ENCODE peak calls at places on chromosomes 16 and 17, in six cellular contexts. One of them, this sample, is unnamed.

GRCh38 chr17:17476865-17477467 is at the start of gene MED9:
- DNase-seq in AG09309: peak
- DNase-seq in substantia nigra: peak
- DNase-seq in A549: peak
- DNase-seq in BE2C: peak
- DNase-seq in cardiac fibroblast: peak
- DNase-seq in this sample: peak

GRCh38 chr17:81391964-81392908 is 3.0 kb upstream of the BAHCC1 start:
- DNase-seq in A549: no peak
- DNase-seq in substantia nigra: peak
- DNase-seq in BE2C: no peak
- DNase-seq in cardiac fibroblast: peak
- DNase-seq in AG09309: no peak
- DNase-seq in this sample: no peak

GRCh38 chr16:736936-737481 is 3.8 kb downstream of the CIAO3 start:
- DNase-seq in AG09309: no peak
- DNase-seq in cardiac fibroblast: no peak
- DNase-seq in A549: no peak
- DNase-seq in substantia nigra: no peak
- DNase-seq in BE2C: no peak
- DNase-seq in this sample: no peak

GRCh38 chr17:42586514-42587230 is 9.1 kb upstream of the PSMC3IP start:
- DNase-seq in cardiac fibroblast: no peak
- DNase-seq in AG09309: no peak
- DNase-seq in A549: no peak
- DNase-seq in substantia nigra: no peak
- DNase-seq in BE2C: no peak
- DNase-seq in this sample: no peak

GRCh38 chr17:74176546-74177001 is 26.9 kb upstream of the RPL38 start:
- DNase-seq in substantia nigra: peak
- DNase-seq in AG09309: peak
- DNase-seq in BE2C: peak
- DNase-seq in A549: peak
- DNase-seq in cardiac fibroblast: peak
- DNase-seq in this sample: no peak

GRCh38 chr17:2053380-2054261 is 1.3 kb upstream of the HIC1 start:
- DNase-seq in substantia nigra: peak
- DNase-seq in A549: peak
- DNase-seq in BE2C: peak
- DNase-seq in cardiac fibroblast: peak
- DNase-seq in AG09309: no peak
- DNase-seq in this sample: peak

GRCh38 chr17:76495663-76496400 is 5.4 kb downstream of the RHBDF2 start:
- DNase-seq in A549: no peak
- DNase-seq in AG09309: no peak
- DNase-seq in substantia nigra: no peak
- DNase-seq in cardiac fibroblast: no peak
- DNase-seq in BE2C: no peak
- DNase-seq in this sample: no peak

GRCh38 chr17:80558046-80558445 is 13.4 kb downstream of the RPTOR start:
- DNase-seq in substantia nigra: no peak
- DNase-seq in AG09309: no peak
- DNase-seq in BE2C: no peak
- DNase-seq in cardiac fibroblast: no peak
- DNase-seq in A549: no peak
- DNase-seq in this sample: no peak

GRCh38 chr16:74603848-74604247 is 3.1 kb downstream of the GLG1 start:
- DNase-seq in BE2C: no peak
- DNase-seq in AG09309: no peak
- DNase-seq in cardiac fibroblast: peak
- DNase-seq in substantia nigra: no peak
- DNase-seq in A549: no peak
- DNase-seq in this sample: no peak

GRCh38 chr17:58302171-58302918 is 21.6 kb upstream of the MPO start:
- DNase-seq in substantia nigra: no peak
- DNase-seq in BE2C: no peak
- DNase-seq in cardiac fibroblast: no peak
- DNase-seq in AG09309: no peak
- DNase-seq in A549: no peak
- DNase-seq in this sample: no peak

GRCh38 chr17:40340880-40341807 is 23.4 kb downstream of the GJD3 start:
- DNase-seq in A549: peak
- DNase-seq in BE2C: peak
- DNase-seq in AG09309: no peak
- DNase-seq in substantia nigra: peak
- DNase-seq in cardiac fibroblast: peak
- DNase-seq in this sample: peak

GRCh38 chr16:53100131-53100748 is 45.4 kb downstream of the CHD9 start:
- DNase-seq in AG09309: no peak
- DNase-seq in substantia nigra: no peak
- DNase-seq in BE2C: no peak
- DNase-seq in A549: no peak
- DNase-seq in cardiac fibroblast: no peak
- DNase-seq in this sample: no peak

GRCh38 chr16:31333686-31334649 is 21.0 kb upstream of the ITGAX start:
- DNase-seq in substantia nigra: no peak
- DNase-seq in AG09309: no peak
- DNase-seq in BE2C: no peak
- DNase-seq in A549: peak
- DNase-seq in cardiac fibroblast: peak
- DNase-seq in this sample: no peak

GRCh38 chr16:52114414-52114813 is 432.5 kb downstream of the TOX3 start:
- DNase-seq in A549: no peak
- DNase-seq in AG09309: no peak
- DNase-seq in cardiac fibroblast: no peak
- DNase-seq in BE2C: no peak
- DNase-seq in substantia nigra: no peak
- DNase-seq in this sample: no peak

GRCh38 chr16:72769876-72770275 is 278.1 kb downstream of the ZFHX3 start:
- DNase-seq in A549: no peak
- DNase-seq in BE2C: no peak
- DNase-seq in substantia nigra: no peak
- DNase-seq in cardiac fibroblast: peak
- DNase-seq in AG09309: no peak
- DNase-seq in this sample: no peak

GRCh38 chr16:84052071-84052622 is 9.6 kb upstream of the SLC38A8 start:
- DNase-seq in A549: no peak
- DNase-seq in AG09309: no peak
- DNase-seq in cardiac fibroblast: no peak
- DNase-seq in substantia nigra: no peak
- DNase-seq in BE2C: no peak
- DNase-seq in this sample: no peak

GRCh38 chr17:82917656-82918345 is 78.0 kb upstream of the ZNF750 start:
- DNase-seq in AG09309: no peak
- DNase-seq in BE2C: peak
- DNase-seq in substantia nigra: no peak
- DNase-seq in A549: peak
- DNase-seq in cardiac fibroblast: peak
- DNase-seq in this sample: no peak

GRCh38 chr16:66834746-66835145 is 4.0 kb upstream of the NAE1 start:
- DNase-seq in A549: no peak
- DNase-seq in AG09309: no peak
- DNase-seq in BE2C: no peak
- DNase-seq in substantia nigra: no peak
- DNase-seq in cardiac fibroblast: no peak
- DNase-seq in this sample: no peak

GRCh38 chr17:28384281-28385036 is 13.0 kb downstream of the SARM1 start:
- DNase-seq in substantia nigra: no peak
- DNase-seq in AG09309: no peak
- DNase-seq in A549: no peak
- DNase-seq in cardiac fibroblast: no peak
- DNase-seq in BE2C: no peak
- DNase-seq in this sample: no peak

GRCh38 chr17:57085448-57086068 is 512 bp downstream of the AKAP1 start:
- DNase-seq in AG09309: no peak
- DNase-seq in cardiac fibroblast: peak
- DNase-seq in substantia nigra: peak
- DNase-seq in BE2C: peak
- DNase-seq in A549: peak
- DNase-seq in this sample: peak

GRCh38 chr17:82859431-82860403 is 19.9 kb upstream of the ZNF750 start:
- DNase-seq in AG09309: no peak
- DNase-seq in A549: peak
- DNase-seq in substantia nigra: peak
- DNase-seq in cardiac fibroblast: peak
- DNase-seq in BE2C: peak
- DNase-seq in this sample: peak

GRCh38 chr16:57518520-57518919 is 17.9 kb downstream of the CCDC102A start:
- DNase-seq in AG09309: no peak
- DNase-seq in BE2C: peak
- DNase-seq in substantia nigra: no peak
- DNase-seq in cardiac fibroblast: no peak
- DNase-seq in A549: no peak
- DNase-seq in this sample: no peak

GRCh38 chr16:78993342-78993741 is 607.2 kb downstream of the MAF start:
- DNase-seq in substantia nigra: no peak
- DNase-seq in cardiac fibroblast: no peak
- DNase-seq in BE2C: no peak
- DNase-seq in AG09309: no peak
- DNase-seq in A549: no peak
- DNase-seq in this sample: no peak

GRCh38 chr16:2212362-2213324 is 2.0 kb upstream of the BRICD5 start:
- DNase-seq in A549: no peak
- DNase-seq in AG09309: no peak
- DNase-seq in BE2C: no peak
- DNase-seq in substantia nigra: no peak
- DNase-seq in cardiac fibroblast: no peak
- DNase-seq in this sample: no peak

GRCh38 chr17:39704821-39705551 is 5.1 kb downstream of the ERBB2 start:
- DNase-seq in substantia nigra: no peak
- DNase-seq in AG09309: no peak
- DNase-seq in cardiac fibroblast: peak
- DNase-seq in BE2C: no peak
- DNase-seq in A549: peak
- DNase-seq in this sample: no peak

GRCh38 chr17:76948726-76949342 is 80.6 kb downstream of the MGAT5B start:
- DNase-seq in cardiac fibroblast: no peak
- DNase-seq in substantia nigra: no peak
- DNase-seq in BE2C: no peak
- DNase-seq in A549: no peak
- DNase-seq in AG09309: no peak
- DNase-seq in this sample: no peak

GRCh38 chr16:4116328-4117249 is at the start of gene ADCY9:
- DNase-seq in BE2C: peak
- DNase-seq in A549: peak
- DNase-seq in substantia nigra: peak
- DNase-seq in AG09309: no peak
- DNase-seq in cardiac fibroblast: peak
- DNase-seq in this sample: peak

GRCh38 chr17:7833795-7834553 is at the start of gene KDM6B:
- DNase-seq in cardiac fibroblast: peak
- DNase-seq in substantia nigra: peak
- DNase-seq in AG09309: no peak
- DNase-seq in BE2C: peak
- DNase-seq in A549: peak
- DNase-seq in this sample: peak

GRCh38 chr17:51802544-51802943 is 356.0 kb downstream of the CA10 start:
- DNase-seq in AG09309: no peak
- DNase-seq in BE2C: peak
- DNase-seq in A549: no peak
- DNase-seq in substantia nigra: no peak
- DNase-seq in cardiac fibroblast: no peak
- DNase-seq in this sample: no peak

GRCh38 chr17:82649501-82650261 is 1.4 kb upstream of the WDR45B start:
- DNase-seq in AG09309: no peak
- DNase-seq in substantia nigra: no peak
- DNase-seq in BE2C: no peak
- DNase-seq in A549: no peak
- DNase-seq in cardiac fibroblast: no peak
- DNase-seq in this sample: no peak

GRCh38 chr16:23491490-23492391 is 18.6 kb downstream of the GGA2 start:
- DNase-seq in substantia nigra: no peak
- DNase-seq in cardiac fibroblast: peak
- DNase-seq in AG09309: no peak
- DNase-seq in BE2C: no peak
- DNase-seq in A549: no peak
- DNase-seq in this sample: no peak

GRCh38 chr16:68445458-68445857 is 2.9 kb downstream of the SMPD3 start:
- DNase-seq in substantia nigra: no peak
- DNase-seq in cardiac fibroblast: peak
- DNase-seq in BE2C: peak
- DNase-seq in A549: peak
- DNase-seq in AG09309: no peak
- DNase-seq in this sample: no peak

GRCh38 chr16:17379121-17379571 is 91.6 kb downstream of the XYLT1 start:
- DNase-seq in cardiac fibroblast: no peak
- DNase-seq in AG09309: peak
- DNase-seq in A549: no peak
- DNase-seq in BE2C: peak
- DNase-seq in substantia nigra: no peak
- DNase-seq in this sample: no peak

GRCh38 chr16:11149011-11149616 is 106.9 kb downstream of the SOCS1 start:
- DNase-seq in cardiac fibroblast: peak
- DNase-seq in AG09309: no peak
- DNase-seq in BE2C: no peak
- DNase-seq in substantia nigra: no peak
- DNase-seq in A549: no peak
- DNase-seq in this sample: no peak

GRCh38 chr16:68744744-68745280 is 7.7 kb downstream of the CDH1 start:
- DNase-seq in AG09309: no peak
- DNase-seq in substantia nigra: no peak
- DNase-seq in BE2C: no peak
- DNase-seq in A549: peak
- DNase-seq in cardiac fibroblast: peak
- DNase-seq in this sample: no peak

GRCh38 chr16:19083670-19084069 is 16.3 kb downstream of the COQ7 start:
- DNase-seq in BE2C: no peak
- DNase-seq in substantia nigra: no peak
- DNase-seq in A549: no peak
- DNase-seq in cardiac fibroblast: no peak
- DNase-seq in AG09309: no peak
- DNase-seq in this sample: no peak

GRCh38 chr16:66287416-66287815 is 79.1 kb upstream of the CDH5 start:
- DNase-seq in BE2C: no peak
- DNase-seq in cardiac fibroblast: no peak
- DNase-seq in A549: no peak
- DNase-seq in AG09309: no peak
- DNase-seq in substantia nigra: no peak
- DNase-seq in this sample: no peak

GRCh38 chr17:12024332-12024731 is 3.7 kb downstream of the MAP2K4 start:
- DNase-seq in AG09309: no peak
- DNase-seq in BE2C: no peak
- DNase-seq in cardiac fibroblast: peak
- DNase-seq in substantia nigra: no peak
- DNase-seq in A549: peak
- DNase-seq in this sample: no peak